ENCODE peak calls at places on chromosomes 4 and X, in four cellular contexts. C is mucosa of descending colon, Z is caudate nucleus, T is LHCN-M2. I is an unnamed sample.

GRCh38 chr4:89162486-89162885 is 51.2 kb downstream of the TIGD2 start:
- DNase-seq in C (no peak), Z (no peak), T (no peak), I (no peak)

GRCh38 chr4:5165419-5166369 is 114.4 kb downstream of the STK32B start:
- DNase-seq in C (no peak), Z (no peak), T (peak; percentile 74), I (no peak)

GRCh38 chrX:49029876-49030275 is 13.3 kb downstream of the TFE3 start:
- DNase-seq in C (peak; percentile 81), Z (no peak), T (no peak), I (no peak)

GRCh38 chr4:77854431-77855111 is 8.1 kb upstream of the MRPL1 start:
- DNase-seq in C (no peak), Z (no peak), T (no peak), I (no peak)

GRCh38 chrX:130771648-130772312 is 131.2 kb downstream of the ENOX2 start:
- DNase-seq in C (no peak), Z (no peak), T (no peak), I (no peak)

GRCh38 chr4:156111706-156112105 is 158.0 kb upstream of the CTSO start:
- DNase-seq in C (no peak), Z (no peak), T (peak; percentile 66), I (no peak)

GRCh38 chr4:56410247-56410646 is 23.0 kb upstream of the AASDH start:
- DNase-seq in C (peak; percentile 70), Z (no peak), T (peak; percentile 97), I (no peak)

GRCh38 chrX:154517101-154517781 is 1.2 kb upstream of the FAM3A start:
- DNase-seq in C (peak; percentile 63), Z (no peak), T (no peak), I (peak; percentile 74)

GRCh38 chr4:113468165-113469022 is 293.1 kb downstream of the CAMK2D start:
- DNase-seq in C (peak; percentile 55), Z (no peak), T (peak; percentile 100), I (peak; percentile 47)

GRCh38 chr4:151922811-151923210 is 162.0 kb upstream of the GATB start:
- DNase-seq in C (no peak), Z (no peak), T (no peak), I (no peak)

GRCh38 chrX:20361890-20362262 is 95.2 kb upstream of the RPS6KA3 start:
- DNase-seq in C (no peak), Z (no peak), T (peak; percentile 69), I (no peak)

GRCh38 chrX:125713633-125714032 is 394.0 kb downstream of the TEX13C start:
- DNase-seq in C (no peak), Z (no peak), T (no peak), I (no peak)

GRCh38 chr4:153684182-153685073 is at the start of gene TLR2:
- DNase-seq in C (peak; percentile 69), Z (no peak), T (no peak), I (peak; percentile 91)

GRCh38 chrX:139559383-139560042 is 29.0 kb downstream of the F9 start:
- DNase-seq in C (peak; percentile 66), Z (no peak), T (peak; percentile 67), I (peak; percentile 5)

GRCh38 chrX:130245441-130245840 is 23.3 kb downstream of the ZNF280C start:
- DNase-seq in C (no peak), Z (no peak), T (peak; percentile 68), I (no peak)

GRCh38 chrX:9907645-9908387 is 59.3 kb upstream of the CLDN34 start:
- DNase-seq in C (no peak), Z (no peak), T (peak; percentile 69), I (no peak)

GRCh38 chrX:7112071-7112470 is 35.4 kb upstream of the STS start:
- DNase-seq in C (no peak), Z (no peak), T (no peak), I (no peak)